ENCODE peak calls at places on chromosomes 5 and 9, in nine cellular contexts. A is hepatocyte, K is left ventricle myocardium inferior, Q is lung, Y is GM12878, C is SK-N-SH, L is upper lobe of left lung, P is mammary epithelial cell, U is stomach. S is an unnamed sample.

GRCh38 chr5:123441408-123441807 is 18.2 kb upstream of the CEP120 start:
- DNase-seq in A (no peak), K (no peak), Q (no peak), Y (no peak), C (no peak), L (no peak), P (no peak), U (no peak), S (no peak)

GRCh38 chr5:134070979-134071849 is 43.3 kb upstream of the TCF7 start:
- DNase-seq in A (peak; percentile 70), K (no peak), Q (no peak), Y (peak; percentile 69), C (no peak), L (no peak), P (no peak), U (peak; percentile 55), S (no peak)

GRCh38 chr5:179023528-179024189 is at the start of gene ZNF879:
- DNase-seq in A (peak; percentile 96), K (peak; percentile 94), Q (peak; percentile 95), Y (no peak), C (peak; percentile 94), L (peak; percentile 93), P (peak; percentile 92), U (peak; percentile 94), S (peak; percentile 94)

GRCh38 chr5:131996210-131997025 is 15.0 kb downstream of the ACSL6 start:
- DNase-seq in A (no peak), K (no peak), Q (no peak), Y (no peak), C (peak; percentile 34), L (no peak), P (no peak), U (no peak), S (peak; percentile 21)

GRCh38 chr5:120052916-120053828 is 410.9 kb upstream of the PRR16 start:
- DNase-seq in A (no peak), K (no peak), Q (no peak), Y (no peak), C (no peak), L (no peak), P (no peak), U (no peak), S (no peak)

GRCh38 chr5:144205141-144205551 is 34.5 kb downstream of the KCTD16 start:
- DNase-seq in A (peak; percentile 66), K (peak; percentile 17), Q (no peak), Y (no peak), C (peak; percentile 65), L (no peak), P (no peak), U (no peak), S (peak; percentile 50)

GRCh38 chr5:65801332-65801731 is 79.3 kb downstream of the NLN start:
- DNase-seq in A (no peak), K (no peak), Q (no peak), Y (no peak), C (no peak), L (no peak), P (peak; percentile 42), U (no peak), S (no peak)

GRCh38 chr9:81103597-81104471 is 585.5 kb downstream of the TLE1 start:
- DNase-seq in A (peak; percentile 60), K (no peak), Q (no peak), Y (no peak), C (peak; percentile 10), L (no peak), P (no peak), U (no peak), S (no peak)

GRCh38 chr5:2282034-2282690 is 399.4 kb upstream of the IRX4 start:
- DNase-seq in A (no peak), K (no peak), Q (no peak), Y (no peak), C (no peak), L (no peak), P (no peak), U (no peak), S (no peak)

GRCh38 chr5:6634327-6634713 is 1.1 kb downstream of the SRD5A1 start:
- DNase-seq in A (no peak), K (no peak), Q (no peak), Y (no peak), C (peak; percentile 47), L (no peak), P (no peak), U (no peak), S (no peak)

GRCh38 chr5:151491059-151491458 is 43.7 kb downstream of the SLC36A1 start:
- DNase-seq in A (no peak), K (no peak), Q (no peak), Y (no peak), C (no peak), L (no peak), P (no peak), U (no peak), S (no peak)

GRCh38 chr5:105752801-105753200 is 1917.9 kb downstream of the EFNA5 start:
- DNase-seq in A (no peak), K (no peak), Q (no peak), Y (no peak), C (no peak), L (no peak), P (no peak), U (no peak), S (no peak)

GRCh38 chr9:128438343-128439109 is 17.3 kb upstream of the ODF2 start:
- DNase-seq in A (peak; percentile 88), K (peak; percentile 87), Q (peak; percentile 85), Y (no peak), C (peak; percentile 93), L (peak; percentile 88), P (peak; percentile 47), U (peak; percentile 89), S (peak; percentile 82)

GRCh38 chr9:129863059-129863690 is 27.9 kb downstream of the USP20 start:
- DNase-seq in A (no peak), K (no peak), Q (no peak), Y (no peak), C (peak; percentile 85), L (peak; percentile 53), P (peak; percentile 9), U (peak; percentile 34), S (no peak)

GRCh38 chr5:157198277-157199058 is 17.8 kb downstream of the ITK start:
- DNase-seq in A (no peak), K (no peak), Q (no peak), Y (no peak), C (no peak), L (no peak), P (no peak), U (peak; percentile 29), S (no peak)

GRCh38 chr9:117665601-117666377 is 38.4 kb upstream of the TLR4 start:
- DNase-seq in A (peak; percentile 15), K (no peak), Q (no peak), Y (no peak), C (no peak), L (no peak), P (no peak), U (no peak), S (no peak)

GRCh38 chr5:160545832-160546231 is 124.2 kb downstream of the PTTG1 start:
- DNase-seq in A (no peak), K (no peak), Q (no peak), Y (no peak), C (no peak), L (no peak), P (peak; percentile 58), U (no peak), S (no peak)

DNA sequence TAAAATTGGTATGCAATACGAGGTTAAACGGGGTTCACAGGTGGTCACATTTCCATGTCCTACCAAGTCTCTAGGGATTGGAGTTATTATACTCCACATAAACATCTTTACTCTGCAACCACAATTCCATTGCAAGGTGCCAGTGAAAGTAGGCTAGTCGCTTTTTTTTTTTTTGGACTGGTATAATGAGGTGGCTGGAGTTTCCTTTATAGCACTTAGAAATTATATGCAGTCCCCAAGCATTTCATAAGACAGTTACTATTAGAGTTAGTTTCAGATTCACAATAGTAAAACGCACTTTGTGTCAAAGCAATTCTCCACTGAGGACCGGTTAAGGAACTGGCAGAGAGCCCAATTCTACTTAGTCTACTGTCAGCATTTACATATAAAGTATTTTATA is 1.4 kb downstream of the MEF2C start:
- DNase-seq in A (no peak), K (no peak), Q (no peak), Y (no peak), C (no peak), L (no peak), P (no peak), U (no peak), S (no peak)
- H3K27ac ChIP-seq in A (no peak overlapping the region), K (peak overlapping the region; percentile 94), Q (no peak overlapping the region), Y (peak overlapping the region; percentile 98), C (no peak overlapping the region), L (peak overlapping the region; percentile 95), P (no peak overlapping the region), U (peak overlapping the region; percentile 87), S (peak overlapping the region; percentile 91)

GRCh38 chr5:130720355-130720754 is 444.7 kb downstream of the HINT1 start:
- DNase-seq in A (peak; percentile 69), K (no peak), Q (no peak), Y (no peak), C (peak; percentile 27), L (no peak), P (peak; percentile 55), U (no peak), S (no peak)
- TF ChIP-seq CTCF in A (peak; percentile 65), K (peak; percentile 17), Q (no peak), Y (peak; percentile 22), C (peak; percentile 71), L (no peak), P (peak; percentile 76), U (no peak), S (no peak)

GRCh38 chr5:67814569-67815311 is 400.8 kb upstream of the PIK3R1 start:
- DNase-seq in A (no peak), K (no peak), Q (no peak), Y (no peak), C (no peak), L (no peak), P (no peak), U (no peak), S (no peak)
- H3K27ac ChIP-seq in A (peak overlapping the region; percentile 33), K (peak overlapping the region; percentile 71), Q (no peak overlapping the region), Y (no peak overlapping the region), C (no peak overlapping the region), L (no peak overlapping the region), P (no peak overlapping the region), U (no peak overlapping the region), S (no peak overlapping the region)

GRCh38 chr5:167241436-167242067 is 1049.9 kb upstream of the WWC1 start:
- DNase-seq in A (no peak), K (no peak), Q (no peak), Y (no peak), C (no peak), L (no peak), P (no peak), U (no peak), S (no peak)

GRCh38 chr5:167245871-167246270 is 1045.6 kb upstream of the WWC1 start:
- DNase-seq in A (no peak), K (no peak), Q (no peak), Y (no peak), C (no peak), L (no peak), P (no peak), U (no peak), S (no peak)

GRCh38 chr5:167248262-167248661 is 1043.2 kb upstream of the WWC1 start:
- DNase-seq in A (no peak), K (no peak), Q (no peak), Y (no peak), C (no peak), L (no peak), P (no peak), U (no peak), S (no peak)

DNA sequence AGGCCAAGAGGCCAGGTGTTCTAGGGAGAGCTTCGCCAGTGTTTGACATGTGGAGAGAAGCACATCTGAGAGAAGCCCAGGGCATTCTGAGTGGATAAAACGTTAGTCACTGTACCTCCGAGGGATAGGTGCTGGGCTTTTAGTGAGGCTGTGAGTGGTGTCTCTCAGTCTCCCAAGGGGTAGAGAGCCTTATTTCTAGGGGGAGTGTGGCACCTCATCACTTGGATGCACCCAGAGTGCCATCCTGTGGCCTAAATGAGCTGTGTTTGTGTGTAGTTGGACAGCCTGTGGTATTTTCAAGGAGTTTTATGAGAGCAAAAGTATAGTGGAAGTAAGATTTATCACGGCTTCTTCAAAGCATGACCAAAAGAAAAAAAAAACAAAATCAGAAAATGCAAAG is 1046.9 kb upstream of the WWC1 start:
- DNase-seq in A (peak; percentile 34), K (no peak), Q (no peak), Y (no peak), C (peak; percentile 22), L (no peak), P (no peak), U (no peak), S (peak; percentile 41)
- TF ChIP-seq CTCF in A (peak; percentile 56), K (no peak), Q (no peak), Y (no peak), C (peak; percentile 59), L (no peak), P (peak; percentile 52), U (no peak), S (peak; percentile 38)

S was measured in dorsolateral prefrontal cortex.